ENCODE peak calls at places on chromosomes 5 and 9, in eight cellular contexts. B, M, D, P, T, Q, W and G are unnamed samples.

GRCh38 chr5:79481574-79481973 is 32.4 kb downstream of the HOMER1 start:
- DNase-seq in B (no peak), T (no peak), P (no peak), Q (no peak), W (no peak), M (no peak), D (no peak), G (no peak)

GRCh38 chr5:178223828-178224335 is 8.7 kb downstream of the PHYKPL start:
- DNase-seq in B (no peak), Q (no peak), D (peak), M (no peak), P (no peak), W (no peak), T (no peak), G (no peak)

GRCh38 chr9:34986541-34987047 is 3.0 kb upstream of the DNAJB5 start:
- DNase-seq in Q (peak), T (peak), B (no peak), M (peak), P (no peak), W (no peak), D (peak), G (peak)

GRCh38 chr5:120817044-120817985 is 353.2 kb downstream of the PRR16 start:
- DNase-seq in D (peak), Q (no peak), W (peak), M (peak), P (no peak), T (no peak), B (peak), G (no peak)

GRCh38 chr9:34984049-34984448 is 5.5 kb upstream of the DNAJB5 start:
- DNase-seq in D (peak), M (peak), W (peak), P (no peak), B (no peak), Q (no peak), T (no peak), G (no peak)

GRCh38 chr5:37940931-37941623 is 101.2 kb upstream of the GDNF start:
- DNase-seq in Q (no peak), T (no peak), D (no peak), W (no peak), P (no peak), B (no peak), M (no peak), G (no peak)

GRCh38 chr5:103424453-103425205 is 138.0 kb downstream of the NUDT12 start:
- DNase-seq in P (peak), W (no peak), B (peak), M (peak), D (no peak), T (no peak), Q (no peak), G (no peak)

GRCh38 chr5:109951758-109952157 is 262.0 kb downstream of the MAN2A1 start:
- DNase-seq in B (no peak), T (no peak), M (no peak), Q (no peak), P (no peak), D (no peak), W (no peak), G (no peak)

GRCh38 chr9:92046676-92047075 is 68.5 kb downstream of the SPTLC1 start:
- DNase-seq in T (no peak), P (no peak), D (no peak), M (no peak), Q (no peak), W (no peak), B (no peak), G (no peak)

GRCh38 chr5:139955616-139956283 is 87.3 kb downstream of the NRG2 start:
- DNase-seq in P (no peak), Q (no peak), B (no peak), W (no peak), T (no peak), D (peak), M (peak), G (no peak)

GRCh38 chr9:123656565-123656964 is 273.4 kb downstream of the DENND1A start:
- DNase-seq in P (no peak), W (no peak), D (no peak), T (no peak), Q (no peak), M (no peak), B (no peak), G (no peak)

GRCh38 chr5:108380531-108381021 is 1.3 kb downstream of the FBXL17 start:
- DNase-seq in Q (peak), T (peak), B (no peak), M (peak), P (no peak), D (peak), W (peak), G (peak)

GRCh38 chr9:120583958-120584369 is 4.0 kb upstream of the CDK5RAP2 start:
- DNase-seq in M (peak), B (peak), Q (no peak), W (peak), P (peak), T (peak), D (peak), G (no peak)

GRCh38 chr9:121222524-121223171 is 21.0 kb upstream of the RAB14 start:
- DNase-seq in M (no peak), Q (no peak), D (no peak), T (no peak), W (peak), B (peak), P (no peak), G (no peak)

GRCh38 chr5:109335114-109335513 is 74.7 kb downstream of the PJA2 start:
- DNase-seq in D (no peak), P (no peak), B (no peak), T (no peak), Q (no peak), M (no peak), W (no peak), G (no peak)

GRCh38 chr9:120916573-120916972 is 10.0 kb downstream of the TRAF1 start:
- DNase-seq in D (no peak), B (peak), P (no peak), M (no peak), W (no peak), T (peak), Q (no peak), G (no peak)

GRCh38 chr5:90135979-90136378 is 273.6 kb downstream of the CETN3 start:
- DNase-seq in D (peak), P (no peak), M (peak), B (no peak), T (no peak), W (no peak), Q (no peak), G (no peak)

GRCh38 chr9:73151653-73152382 is at the start of gene ANXA1:
- DNase-seq in D (no peak), W (no peak), B (peak), M (no peak), T (no peak), Q (no peak), P (peak), G (no peak)

GRCh38 chr9:79610019-79610760 is 38.4 kb downstream of the TLE4 start:
- DNase-seq in W (no peak), P (peak), D (no peak), T (no peak), M (no peak), B (peak), Q (no peak), G (no peak)

GRCh38 chr9:8208465-8208864 is 408.9 kb upstream of the DMAC1 start:
- DNase-seq in P (no peak), Q (no peak), T (no peak), B (no peak), D (no peak), W (no peak), M (no peak), G (no peak)

GRCh38 chr9:97954550-97954989 is 16.6 kb upstream of the HEMGN start:
- DNase-seq in Q (peak), M (peak), W (peak), P (no peak), B (no peak), T (no peak), D (peak), G (peak)

GRCh38 chr5:124996764-124997077 is 250.3 kb upstream of the ZNF608 start:
- DNase-seq in Q (no peak), P (no peak), B (no peak), T (no peak), M (no peak), D (no peak), W (no peak), G (no peak)

GRCh38 chr5:112342364-112342763 is 76.7 kb downstream of the EPB41L4A start:
- DNase-seq in B (no peak), W (no peak), Q (no peak), M (no peak), T (no peak), P (no peak), D (no peak), G (no peak)

GRCh38 chr5:87909382-87909781 is 359.3 kb downstream of the TMEM161B start:
- DNase-seq in M (no peak), Q (no peak), D (no peak), B (no peak), P (no peak), W (no peak), T (no peak), G (no peak)

GRCh38 chr9:85478847-85479246 is 262.9 kb downstream of the AGTPBP1 start:
- DNase-seq in P (no peak), Q (no peak), B (no peak), M (no peak), T (no peak), D (no peak), W (no peak), G (no peak)